ENCODE peak calls at places on chromosomes 2 and 18, in four cellular contexts. K is GM12878, C is K562, H is HepG2. Q is an unnamed sample.

GRCh38 chr18:59691046-59691395 is 6.2 kb downstream of the CCBE1 start:
- DNase-seq in K (no peak), C (no peak), H (no peak), Q (no peak)

GRCh38 chr2:114805195-114805594 is 362.8 kb downstream of the DPP10 start:
- DNase-seq in K (no peak), C (no peak), H (no peak), Q (no peak)

GRCh38 chr18:60966876-60967275 is 366.4 kb upstream of the CDH20 start:
- DNase-seq in K (no peak), C (no peak), H (no peak), Q (no peak)

GRCh38 chr18:34801769-34802168 is 91.7 kb downstream of the DTNA start:
- DNase-seq in K (no peak), C (no peak), H (no peak), Q (no peak)

GRCh38 chr18:23143871-23144270 is 8.6 kb downstream of the CABLES1 start:
- DNase-seq in K (no peak), C (no peak), H (no peak), Q (no peak)

GRCh38 chr2:199309973-199310372 is 147.8 kb downstream of the SATB2 start:
- DNase-seq in K (no peak), C (no peak), H (no peak), Q (no peak)

GRCh38 chr18:25621682-25622081 is 269.7 kb upstream of the ZNF521 start:
- DNase-seq in K (no peak), C (no peak), H (no peak), Q (no peak)

GRCh38 chr18:36372902-36373301 is 75.4 kb downstream of the FHOD3 start:
- DNase-seq in K (no peak), C (no peak), H (no peak), Q (no peak)

GRCh38 chr2:219598308-219599078 is 836 bp downstream of the STK11IP start:
- DNase-seq in K (no peak), C (no peak), H (no peak), Q (no peak)

GRCh38 chr2:128487650-128488387 is 169.2 kb upstream of the HS6ST1 start:
- DNase-seq in K (no peak), C (no peak), H (no peak), Q (no peak)

GRCh38 chr2:231241755-231242507 is 43.5 kb downstream of the ARMC9 start:
- DNase-seq in K (no peak), C (no peak), H (no peak), Q (no peak)

GRCh38 chr2:18435425-18436037 is 124.9 kb downstream of the RDH14 start:
- DNase-seq in K (no peak), C (no peak), H (peak), Q (peak)
- TF ChIP-seq FOXM1 in K (no peak), C (no peak), H (no peak), Q (no peak)

GRCh38 chr2:165469417-165469816 is at the start of gene CSRNP3:
- DNase-seq in K (no peak), C (no peak), H (peak), Q (peak)
- TF ChIP-seq TARDBP in K (no peak), C (no peak), H (no peak), Q (no peak)

GRCh38 chr2:218402491-218402901 is 2.8 kb downstream of the CTDSP1 start:
- DNase-seq in K (no peak), C (no peak), H (no peak), Q (no peak)

GRCh38 chr2:218402911-218403411 is 3.3 kb downstream of the CTDSP1 start:
- DNase-seq in K (no peak), C (no peak), H (no peak), Q (no peak)

GRCh38 chr2:218400167-218400929 is 680 bp downstream of the CTDSP1 start:
- DNase-seq in K (no peak), C (peak), H (no peak), Q (no peak)

GRCh38 chr2:218400930-218401833 is 1.5 kb downstream of the CTDSP1 start:
- DNase-seq in K (no peak), C (peak), H (peak), Q (no peak)

DNA sequence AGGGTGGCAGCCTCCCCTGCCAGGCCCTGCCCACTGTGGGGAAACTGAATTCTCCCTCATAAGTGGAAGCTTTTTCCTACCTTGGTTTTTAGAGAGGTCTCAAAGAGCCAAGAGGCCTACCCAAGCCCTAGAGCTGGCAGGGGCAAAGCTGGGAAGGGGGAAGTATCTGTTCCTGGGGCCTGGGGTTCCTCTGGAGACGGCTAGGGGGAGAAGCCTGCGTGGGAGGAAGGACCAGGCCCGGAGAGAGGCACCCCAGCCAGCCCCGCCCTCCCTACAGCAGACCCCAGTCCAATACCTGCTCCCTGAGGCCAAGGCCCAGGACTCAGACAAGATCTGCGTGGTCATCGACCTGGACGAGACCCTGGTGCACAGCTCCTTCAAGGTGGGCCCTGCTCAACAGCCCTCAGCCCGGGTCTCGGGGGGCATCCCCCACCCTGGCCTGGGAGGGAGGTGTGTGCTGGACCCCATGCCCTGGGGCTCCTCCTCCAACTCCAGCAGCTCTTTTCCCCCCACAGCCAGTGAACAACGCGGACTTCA is 2.2 kb downstream of the CTDSP1 start:
- DNase-seq in K (no peak), C (no peak), H (no peak), Q (no peak)
- TF ChIP-seq SP1 in K (no peak), C (no peak), H (no peak), Q (no peak)

GRCh38 chr2:27178469-27178868 is 29.7 kb downstream of the TCF23 start:
- DNase-seq in K (no peak), C (no peak), H (no peak), Q (no peak)

GRCh38 chr2:27171351-27171848 is 22.6 kb downstream of the TCF23 start:
- DNase-seq in K (no peak), C (no peak), H (peak), Q (no peak)

GRCh38 chr2:27177441-27178351 is 28.9 kb downstream of the TCF23 start:
- DNase-seq in K (no peak), C (no peak), H (peak), Q (no peak)

GRCh38 chr2:27174638-27175037 is 25.8 kb downstream of the TCF23 start:
- DNase-seq in K (no peak), C (no peak), H (no peak), Q (no peak)

DNA sequence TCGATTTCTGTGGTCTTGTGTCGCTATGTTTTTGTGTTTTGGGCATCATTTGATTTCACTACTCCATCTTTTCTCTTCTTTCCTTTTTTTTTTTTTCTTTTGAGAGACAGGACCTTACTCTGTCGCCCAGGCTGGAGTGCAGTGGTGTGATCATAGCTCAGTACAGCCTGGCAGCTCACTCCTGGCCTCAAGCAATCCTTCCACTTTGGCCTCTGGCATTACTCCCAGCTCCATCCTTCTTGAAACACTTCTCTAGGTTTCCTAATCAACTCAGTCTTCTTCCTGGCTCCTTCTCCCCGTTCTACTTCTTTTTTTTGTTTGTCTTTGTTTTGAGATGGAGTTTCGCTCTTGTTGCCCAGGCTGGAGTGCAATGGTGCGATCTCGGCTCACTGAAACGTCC is 26.5 kb downstream of the TCF23 start:
- DNase-seq in K (no peak), C (no peak), H (no peak), Q (no peak)
- TF ChIP-seq FOXM1 in K (no peak), C (no peak), H (no peak), Q (no peak)

DNA sequence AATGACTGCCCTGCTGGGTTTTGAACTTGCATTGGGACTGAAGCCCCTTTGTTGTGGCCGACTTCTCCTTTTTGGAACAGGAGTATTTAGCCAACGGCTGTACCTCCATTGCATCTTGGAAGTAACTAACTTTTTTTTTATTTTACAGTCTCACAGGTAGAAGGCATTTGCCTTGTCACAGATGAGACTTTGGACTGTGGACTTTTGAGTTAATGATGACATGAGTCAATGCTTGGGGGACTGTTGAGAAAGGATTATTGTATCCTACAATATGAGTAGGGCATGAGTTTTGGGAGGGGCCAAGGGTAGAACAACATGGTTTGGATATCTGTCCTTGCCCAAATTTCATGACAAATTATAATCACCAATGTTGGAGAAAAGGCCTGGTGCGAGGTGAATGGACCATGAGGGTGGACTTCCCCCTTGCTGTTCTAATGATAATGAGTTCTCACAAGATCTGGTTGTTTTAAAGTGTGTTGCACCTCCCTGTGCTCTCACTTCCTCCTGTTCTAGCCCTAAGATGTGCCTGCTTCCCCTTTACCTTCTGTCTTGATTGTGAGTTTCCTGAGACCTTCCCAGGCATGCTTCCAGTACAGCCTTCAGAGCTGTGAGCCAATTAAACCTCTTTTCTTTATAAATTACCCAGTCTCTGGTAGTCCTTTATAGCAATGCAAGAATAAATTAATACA is 1269.4 kb upstream of the CHAC2 start:
- DNase-seq in K (no peak), C (no peak), H (no peak), Q (no peak)
- TF ChIP-seq TARDBP in K (no peak), C (no peak), H (no peak), Q (no peak)